ENCODE peak calls at places on chromosome 18, in five cellular contexts. B is GM12865, Q is fibroblast of pulmonary artery, H is BE2C, K is heart left ventricle. G is an unnamed sample.
A peak's percentile ranks its signal among the peaks of the same experiment; 100 is the strongest.

GRCh38 chr18:13159579-13159978 is 59.0 kb upstream of the LDLRAD4 start:
- DNase-seq in B (peak; percentile 74), H (peak; percentile 42), K (no peak), Q (peak; percentile 81), G (no peak)

GRCh38 chr18:48781041-48781989 is 169.4 kb downstream of the SMAD7 start:
- DNase-seq in B (peak; percentile 24), Q (peak; percentile 95), H (peak; percentile 90), K (peak; percentile 95), G (peak; percentile 44)

GRCh38 chr18:74856967-74857366 is 259.3 kb downstream of the ZNF407 start:
- DNase-seq in Q (no peak), H (no peak), B (no peak), K (no peak), G (no peak)

GRCh38 chr18:28690836-28691835 is 514.2 kb upstream of the CDH2 start:
- DNase-seq in B (no peak), Q (peak; percentile 11), K (no peak), H (no peak), G (no peak)

GRCh38 chr18:35042389-35043066 is 1.3 kb downstream of the MAPRE2 start:
- DNase-seq in Q (no peak), H (no peak), B (peak; percentile 17), K (no peak), G (no peak)

GRCh38 chr18:49041677-49042570 is 91.2 kb upstream of the SMAD7 start:
- DNase-seq in B (peak; percentile 61), Q (peak; percentile 73), K (peak; percentile 64), H (peak; percentile 37), G (no peak)

GRCh38 chr18:67730884-67731283 is 214.4 kb upstream of the DSEL start:
- DNase-seq in B (no peak), K (no peak), H (no peak), Q (peak; percentile 45), G (no peak)

GRCh38 chr18:13163167-13163927 is 55.2 kb upstream of the LDLRAD4 start:
- DNase-seq in H (no peak), B (no peak), K (no peak), Q (no peak), G (no peak)

GRCh38 chr18:77035380-77035779 is 97.2 kb downstream of the MBP start:
- DNase-seq in H (no peak), Q (no peak), K (no peak), B (no peak), G (no peak)

GRCh38 chr18:31102020-31102684 is at the start of gene DSC2:
- DNase-seq in B (no peak), Q (no peak), H (no peak), K (peak; percentile 44), G (peak; percentile 17)

GRCh38 chr18:77223221-77223639 is 26.4 kb upstream of the GALR1 start:
- DNase-seq in H (no peak), B (no peak), K (no peak), Q (no peak), G (no peak)

GRCh38 chr18:24771300-24771699 is 310.9 kb downstream of the HRH4 start:
- DNase-seq in Q (no peak), K (no peak), H (no peak), B (no peak), G (no peak)

GRCh38 chr18:79698668-79699335 is 19.2 kb downstream of the CTDP1 start:
- DNase-seq in Q (no peak), K (no peak), H (no peak), B (no peak), G (no peak)

GRCh38 chr18:11154369-11154982 is 5.1 kb upstream of the PIEZO2 start:
- DNase-seq in Q (peak; percentile 81), K (no peak), H (no peak), B (peak; percentile 72), G (no peak)

GRCh38 chr18:35376393-35376741 is 770 bp downstream of the ZNF396 start:
- DNase-seq in B (peak; percentile 32), K (peak; percentile 31), H (no peak), Q (no peak), G (no peak)

GRCh38 chr18:69845588-69846506 is 101.8 kb downstream of the CD226 start:
- DNase-seq in B (no peak), Q (no peak), K (no peak), H (no peak), G (no peak)

DNA sequence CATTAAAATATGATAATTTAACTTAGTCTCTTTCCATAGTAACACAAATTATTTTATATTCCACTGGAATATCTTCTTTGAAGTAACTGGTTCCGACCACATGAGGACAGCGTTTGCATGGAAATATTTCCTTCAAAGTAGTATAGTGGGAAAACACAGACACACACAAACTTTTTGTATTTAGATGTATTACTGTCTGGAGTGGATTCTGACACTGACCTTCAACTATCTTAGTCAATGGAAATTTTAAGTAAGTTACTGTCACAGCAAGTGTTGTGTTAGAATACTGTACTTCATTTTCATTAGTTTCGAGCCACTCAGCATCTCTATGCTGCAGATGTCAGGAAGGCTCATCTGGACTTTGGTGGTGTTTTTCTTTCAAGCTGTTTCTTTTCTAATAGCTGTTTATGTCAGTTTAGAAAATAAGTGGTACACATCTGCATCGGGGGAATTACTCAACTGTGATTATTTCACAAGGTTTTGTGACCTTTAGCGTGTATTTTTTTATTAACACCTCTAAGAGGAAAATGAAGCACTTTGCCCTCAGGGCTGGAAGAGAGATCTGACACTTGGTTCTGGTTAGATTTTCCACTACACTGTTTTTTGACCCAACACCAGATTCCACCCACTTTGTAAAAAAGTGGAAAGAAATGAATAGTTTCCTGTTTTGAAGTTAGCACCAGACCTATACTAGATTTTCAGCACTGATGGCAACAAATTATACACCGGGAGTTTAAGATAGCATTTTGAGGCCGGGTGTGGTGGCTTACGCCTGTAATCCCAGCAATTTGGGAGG is 18.9 kb upstream of the THOC1 start:
- DNase-seq in B (no peak), Q (peak; percentile 66), K (no peak), H (no peak), G (no peak)
- TF ChIP-seq CTCF in B (no peak), Q (peak; percentile 70), K (peak; percentile 66), H (peak; percentile 60), G (no peak)

DNA sequence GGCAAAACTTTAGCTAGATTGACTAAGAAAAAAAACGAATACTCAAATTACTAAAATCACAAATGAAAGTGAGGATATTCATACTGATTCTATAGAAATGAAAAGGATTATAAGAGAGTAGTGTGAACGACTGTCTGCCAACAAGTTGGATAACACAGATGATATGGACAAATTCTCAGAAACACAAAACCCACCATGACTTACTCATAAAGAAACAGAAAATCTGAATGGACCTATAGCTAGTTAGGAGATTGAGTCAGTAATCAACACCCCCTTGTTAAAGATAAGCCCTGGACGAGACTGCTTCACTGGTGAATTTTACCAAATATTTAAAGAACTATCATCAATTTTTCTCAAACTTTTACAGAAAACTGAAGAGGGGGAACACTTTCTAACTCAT is 108.8 kb upstream of the TMEM200C start:
- DNase-seq in B (peak; percentile 74), K (no peak), H (no peak), Q (no peak), G (no peak)
- H3K4me3 ChIP-seq in B (peak overlapping the region; percentile 21), K (no peak overlapping the region), H (no peak overlapping the region), Q (no peak overlapping the region), G (no peak overlapping the region)

DNA sequence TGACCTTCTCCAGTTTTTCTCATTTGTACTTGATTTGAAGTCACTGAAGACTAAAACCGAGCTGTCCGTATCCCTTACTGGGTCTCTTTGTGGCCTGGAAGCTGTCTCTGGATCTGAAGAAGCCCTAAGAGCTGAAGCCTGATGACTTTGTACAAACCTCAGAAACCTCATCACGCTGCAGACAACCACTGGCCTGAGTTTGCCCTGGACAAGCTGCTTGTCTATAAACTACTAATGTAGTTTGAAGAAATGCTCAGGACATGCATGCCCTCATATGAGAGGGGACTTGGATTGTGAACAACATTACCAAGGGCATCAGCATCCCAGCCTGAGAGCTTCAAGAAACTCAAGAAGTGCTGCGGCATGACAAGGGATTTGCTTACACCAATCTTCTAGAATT is 79.3 kb upstream of the CBLN2 start:
- DNase-seq in B (no peak), H (no peak), K (no peak), Q (no peak), G (no peak)
- TF ChIP-seq CTCF in B (no peak), H (no peak), K (no peak), Q (no peak), G (no peak)

DNA sequence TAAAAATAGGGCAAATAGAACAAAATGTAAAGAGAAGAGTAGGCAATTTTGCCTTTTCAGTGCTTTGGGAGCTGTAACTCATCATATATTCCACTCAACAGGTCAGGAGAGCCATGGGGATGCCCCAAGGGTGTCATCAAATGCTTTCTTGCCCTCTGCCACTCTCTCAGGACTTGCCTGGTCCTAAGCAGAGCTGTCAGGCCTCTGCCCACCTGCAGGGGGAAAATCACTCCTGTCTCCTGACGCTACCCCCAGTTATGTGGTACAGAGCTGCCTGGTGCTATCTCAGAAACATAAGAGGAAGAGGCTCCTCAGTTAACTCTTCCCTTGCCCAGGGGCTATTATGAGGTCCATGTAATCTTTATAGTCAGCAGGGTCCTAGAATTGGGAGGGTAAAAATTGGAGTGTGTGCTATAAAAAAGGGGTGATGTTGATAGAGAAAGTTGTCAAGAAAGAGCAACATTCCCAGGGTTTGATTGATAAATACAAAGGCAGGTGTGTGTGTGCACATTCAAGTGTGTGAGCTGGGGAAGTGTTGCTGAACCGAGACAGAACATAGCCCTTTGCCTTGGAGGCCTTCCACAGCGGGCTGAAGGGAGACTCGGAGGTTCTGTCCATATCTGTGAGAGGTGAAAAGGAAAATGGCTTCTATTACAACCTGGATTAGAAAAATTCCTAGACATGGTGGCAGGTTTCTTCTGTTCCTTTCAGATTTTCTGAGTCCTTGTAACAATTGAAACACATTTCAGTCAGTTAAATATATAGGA is 25.4 kb downstream of the PTPRM start:
- DNase-seq in H (no peak), B (no peak), K (no peak), Q (no peak), G (no peak)
- H3K4me3 ChIP-seq in H (no peak overlapping the region), B (no peak overlapping the region), K (no peak overlapping the region), Q (no peak overlapping the region), G (no peak overlapping the region)

GRCh38 chr18:3379685-3380084 is 70.3 kb upstream of the TGIF1 start:
- DNase-seq in K (no peak), Q (no peak), H (no peak), B (no peak), G (no peak)

GRCh38 chr18:3384664-3385189 is 65.2 kb upstream of the TGIF1 start:
- DNase-seq in H (no peak), K (no peak), B (peak; percentile 58), Q (no peak), G (no peak)

GRCh38 chr18:3383381-3383915 is 66.5 kb upstream of the TGIF1 start:
- DNase-seq in B (no peak), Q (peak; percentile 12), K (no peak), H (no peak), G (no peak)

DNA sequence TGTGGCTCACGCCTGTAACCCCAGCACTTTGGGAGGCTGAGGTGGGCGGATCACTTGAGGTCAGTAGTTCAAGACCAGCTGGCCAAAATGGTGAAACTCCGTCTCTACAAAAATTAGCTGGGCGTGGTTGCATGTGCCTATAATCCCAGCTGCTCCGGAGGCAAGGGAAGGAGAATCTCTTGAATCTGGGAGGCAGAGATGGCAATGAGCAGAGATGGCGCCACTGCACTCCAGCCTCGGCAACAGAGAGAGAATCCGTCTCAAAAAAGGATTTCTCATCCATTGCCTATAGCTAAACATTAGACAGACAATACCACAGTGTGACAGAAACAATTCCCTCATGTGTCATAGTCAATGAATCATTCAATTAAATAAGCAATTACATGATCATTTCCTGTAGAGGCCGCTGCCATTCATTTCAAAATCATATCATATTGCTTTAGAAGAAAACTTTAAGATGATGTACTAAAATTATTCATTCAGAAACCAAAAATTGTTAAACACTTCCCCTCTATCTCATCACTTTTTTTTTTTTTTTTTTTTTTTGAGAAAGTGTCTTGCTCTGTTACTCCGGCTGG is 69.5 kb upstream of the TGIF1 start:
- DNase-seq in B (no peak), K (no peak), Q (peak; percentile 25), H (no peak), G (no peak)
- TF ChIP-seq CTCF in B (no peak), K (no peak), Q (peak; percentile 8), H (no peak), G (no peak)